ENCODE peak calls at places on chromosome 20, in four cellular contexts. H is HEK293T, S is T-cell, I is aorta. M is an unnamed sample.

GRCh38 chr20:59701236-59701635 is 96.9 kb downstream of the PHACTR3 start:
- DNase-seq in H (no peak), S (no peak), I (no peak), M (no peak)

GRCh38 chr20:50215917-50216316 is 25.3 kb downstream of the CEBPB start:
- DNase-seq in H (no peak), S (no peak), I (peak), M (no peak)

GRCh38 chr20:45833030-45833882 is at the start of gene SNX21:
- DNase-seq in H (peak), S (no peak), I (peak), M (no peak)

GRCh38 chr20:59007758-59008511 is 881 bp upstream of the CTSZ start:
- DNase-seq in H (no peak), S (no peak), I (peak), M (peak)

GRCh38 chr20:9126527-9126926 is 57.6 kb downstream of the PLCB4 start:
- DNase-seq in H (no peak), S (no peak), I (no peak), M (no peak)

GRCh38 chr20:32457476-32457986 is 99.4 kb downstream of the ASXL1 start:
- DNase-seq in H (peak), S (no peak), I (peak), M (peak)

GRCh38 chr20:14055127-14055742 is 59.9 kb downstream of the MACROD2 start:
- DNase-seq in H (peak), S (no peak), I (no peak), M (no peak)

GRCh38 chr20:49766979-49767419 is 45.6 kb upstream of the SLC9A8 start:
- DNase-seq in H (no peak), S (no peak), I (no peak), M (no peak)

GRCh38 chr20:38032585-38033329 is 499 bp downstream of the TTI1 start:
- DNase-seq in H (no peak), S (no peak), I (peak), M (no peak)

GRCh38 chr20:33875055-33875454 is 63.9 kb downstream of the CHMP4B start:
- DNase-seq in H (no peak), S (no peak), I (no peak), M (no peak)

GRCh38 chr20:45911486-45912343 is at the start of gene PLTP:
- DNase-seq in H (no peak), S (no peak), I (peak), M (no peak)